ENCODE peak calls at places on chromosomes 3 and 15, in eight cellular contexts. B, V, G, I, Z, F, H and K are unnamed samples.

GRCh38 chr15:90413411-90414379 is 25.7 kb downstream of the IQGAP1 start:
- DNase-seq in F (no peak), G (peak), B (no peak), Z (no peak), H (peak), V (no peak), I (peak), K (no peak)

GRCh38 chr15:94972314-94972713 is 741.0 kb downstream of the MCTP2 start:
- DNase-seq in H (peak), I (no peak), V (no peak), G (peak), Z (peak), F (no peak), B (no peak), K (no peak)

GRCh38 chr3:128993461-128994172 is at the start of gene CFAP92:
- DNase-seq in H (peak), F (no peak), Z (peak), B (peak), V (peak), G (peak), I (peak), K (no peak)

GRCh38 chr15:70306582-70306981 is 208.9 kb upstream of the TLE3 start:
- DNase-seq in H (no peak), V (no peak), B (no peak), G (no peak), F (no peak), Z (no peak), I (no peak), K (no peak)

GRCh38 chr3:149004622-149005021 is 13.3 kb downstream of the GYG1 start:
- DNase-seq in I (peak), F (no peak), G (no peak), B (peak), H (peak), V (no peak), Z (no peak), K (no peak)

GRCh38 chr15:69609176-69609575 is 156.6 kb downstream of the RPLP1 start:
- DNase-seq in H (peak), B (no peak), Z (peak), I (peak), G (no peak), V (no peak), F (no peak), K (peak)

GRCh38 chr3:11583226-11583625 is 60.5 kb downstream of the VGLL4 start:
- DNase-seq in G (peak), B (no peak), H (no peak), V (no peak), I (no peak), Z (no peak), F (no peak), K (no peak)

GRCh38 chr3:23017800-23018199 is 185.3 kb upstream of the UBE2E2 start:
- DNase-seq in B (no peak), I (peak), Z (peak), F (no peak), H (peak), V (no peak), G (peak), K (no peak)

GRCh38 chr15:82919231-82919886 is 33.2 kb downstream of the HOMER2 start:
- DNase-seq in Z (peak), V (peak), F (no peak), G (no peak), B (peak), H (no peak), I (no peak), K (no peak)

GRCh38 chr3:100780223-100780622 is 70.9 kb downstream of the TFG start:
- DNase-seq in I (no peak), Z (no peak), H (peak), V (no peak), G (no peak), B (no peak), F (no peak), K (no peak)

GRCh38 chr15:40108061-40108854 is 421 bp downstream of the BMF start:
- DNase-seq in V (peak), F (no peak), B (peak), Z (peak), G (peak), I (peak), H (peak), K (no peak)

GRCh38 chr15:49023354-49023753 is 22.9 kb downstream of the SECISBP2L start:
- DNase-seq in F (no peak), V (no peak), H (no peak), Z (no peak), G (no peak), B (no peak), I (no peak), K (no peak)

GRCh38 chr3:160374472-160374871 is 24.6 kb downstream of the IFT80 start:
- DNase-seq in Z (no peak), B (no peak), V (no peak), H (peak), G (no peak), I (no peak), F (no peak), K (no peak)

GRCh38 chr3:95227092-95227491 is 1164.2 kb downstream of the NSUN3 start:
- DNase-seq in B (no peak), Z (no peak), V (no peak), F (no peak), G (no peak), I (no peak), H (no peak), K (no peak)

GRCh38 chr15:89395996-89396395 is 61.4 kb upstream of the POLG start:
- DNase-seq in H (no peak), Z (peak), V (no peak), B (no peak), F (no peak), G (no peak), I (no peak), K (no peak)

GRCh38 chr3:25537476-25537875 is 109.4 kb downstream of the RARB start:
- DNase-seq in F (no peak), I (no peak), G (no peak), H (no peak), V (no peak), B (no peak), Z (no peak), K (no peak)

GRCh38 chr3:56055616-56056350 is 412.5 kb downstream of the ERC2 start:
- DNase-seq in F (no peak), B (no peak), V (no peak), Z (no peak), I (no peak), H (no peak), G (no peak), K (no peak)

GRCh38 chr3:119326976-119327375 is 32.8 kb downstream of the ARHGAP31 start:
- DNase-seq in V (no peak), B (no peak), I (no peak), F (no peak), H (no peak), Z (no peak), G (no peak), K (no peak)

GRCh38 chr3:147298511-147298982 is 107.8 kb downstream of the ZIC4 start:
- DNase-seq in H (peak), Z (peak), G (peak), V (no peak), B (no peak), I (peak), F (peak), K (peak)

GRCh38 chr15:94602771-94603474 is 371.6 kb downstream of the MCTP2 start:
- DNase-seq in F (no peak), B (no peak), I (no peak), V (no peak), Z (no peak), G (peak), H (no peak), K (no peak)

GRCh38 chr3:151960956-151961580 is 87.6 kb downstream of the SUCNR1 start:
- DNase-seq in F (peak), B (no peak), G (no peak), Z (no peak), H (no peak), I (no peak), V (no peak), K (no peak)

GRCh38 chr15:71115567-71116351 is 488 bp downstream of the THSD4 start:
- DNase-seq in I (no peak), V (peak), B (peak), H (peak), Z (peak), F (no peak), G (peak), K (no peak)

GRCh38 chr3:100710355-100711198 is 1.3 kb downstream of the TFG start:
- DNase-seq in H (peak), Z (peak), F (no peak), B (no peak), I (peak), G (peak), V (peak), K (peak)

GRCh38 chr3:123843668-123844067 is 40.5 kb downstream of the MYLK start:
- DNase-seq in B (no peak), F (peak), V (no peak), H (peak), G (peak), I (peak), Z (peak), K (peak)

GRCh38 chr15:31083394-31083790 is 18.1 kb downstream of the TRPM1 start:
- DNase-seq in V (peak), I (no peak), F (no peak), H (no peak), Z (no peak), G (no peak), B (no peak), K (no peak)

GRCh38 chr15:67108122-67108871 is 42.9 kb downstream of the SMAD3 start:
- DNase-seq in V (no peak), Z (no peak), G (no peak), I (no peak), F (no peak), H (peak), B (no peak), K (no peak)

GRCh38 chr15:44289352-44289790 is 852 bp downstream of the GOLM2 start:
- DNase-seq in F (no peak), I (peak), V (no peak), Z (no peak), H (peak), B (no peak), G (no peak), K (no peak)

GRCh38 chr3:78912687-78913086 is 855.1 kb downstream of the ROBO1 start:
- DNase-seq in Z (no peak), B (no peak), H (peak), V (no peak), I (no peak), F (no peak), G (peak), K (no peak)

GRCh38 chr15:48084759-48085420 is 35.9 kb upstream of the SLC24A5 start:
- DNase-seq in G (peak), I (peak), Z (peak), B (no peak), V (no peak), H (peak), F (no peak), K (no peak)

GRCh38 chr3:22542311-22542710 is 660.8 kb upstream of the UBE2E2 start:
- DNase-seq in Z (no peak), G (peak), V (no peak), H (peak), F (no peak), I (no peak), B (no peak), K (no peak)

GRCh38 chr3:48269592-48269991 is 28.7 kb downstream of the ZNF589 start:
- DNase-seq in F (no peak), V (no peak), I (no peak), Z (no peak), H (no peak), B (no peak), G (no peak), K (no peak)
- TF ChIP-seq CTCF in F (no peak), V (no peak), I (no peak), Z (no peak), H (no peak), B (no peak), G (no peak), K (no peak)

GRCh38 chr3:106588739-106589138 is 719.9 kb upstream of the CBLB start:
- DNase-seq in Z (peak), V (no peak), H (no peak), F (no peak), I (no peak), B (no peak), G (no peak), K (no peak)
- TF ChIP-seq CTCF in Z (no peak), V (no peak), H (no peak), F (no peak), I (no peak), B (no peak), G (no peak), K (no peak)

DNA sequence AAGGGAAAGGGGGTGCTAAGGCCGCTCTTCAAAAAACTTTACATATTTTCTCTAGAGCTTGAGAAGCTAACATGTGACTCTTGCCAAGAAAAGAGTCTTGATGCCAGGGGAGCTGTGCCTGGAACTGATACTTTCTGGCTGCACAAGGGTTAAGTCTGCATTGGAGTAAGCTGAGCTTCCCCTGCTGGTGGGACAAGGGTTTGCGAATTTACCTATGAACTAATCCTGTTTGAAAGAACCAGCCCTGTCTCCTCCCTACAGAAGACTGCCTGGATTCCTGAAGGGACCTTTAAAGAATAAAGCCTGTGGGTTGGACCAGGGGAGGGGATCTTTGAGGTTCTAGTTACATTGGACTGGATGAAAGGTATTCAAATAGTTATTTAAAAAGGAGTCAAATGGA is 58.3 kb upstream of the EPHA3 start:
- DNase-seq in G (no peak), Z (no peak), B (no peak), I (no peak), H (no peak), V (no peak), F (no peak), K (no peak)
- TF ChIP-seq CTCF in G (no peak), Z (peak), B (no peak), I (peak), H (peak), V (no peak), F (peak), K (peak)

GRCh38 chr3:127228866-127229265 is 35.9 kb downstream of the PRR23E start:
- DNase-seq in F (no peak), I (no peak), G (no peak), Z (no peak), H (no peak), V (no peak), B (no peak), K (no peak)

GRCh38 chr3:127224118-127224517 is 31.2 kb downstream of the PRR23E start:
- DNase-seq in G (no peak), Z (no peak), H (no peak), B (no peak), F (no peak), V (no peak), I (no peak), K (no peak)

GRCh38 chr3:127222664-127223063 is 29.7 kb downstream of the PRR23E start:
- DNase-seq in F (no peak), I (no peak), G (no peak), B (no peak), V (no peak), Z (no peak), H (no peak), K (no peak)

GRCh38 chr3:127226946-127227842 is 34.3 kb downstream of the PRR23E start:
- DNase-seq in I (no peak), Z (peak), F (no peak), H (no peak), G (no peak), V (no peak), B (peak), K (no peak)

GRCh38 chr3:127226451-127226850 is 33.5 kb downstream of the PRR23E start:
- DNase-seq in H (no peak), F (no peak), B (no peak), V (no peak), G (no peak), Z (peak), I (peak), K (no peak)
- TF ChIP-seq CTCF in H (no peak), F (no peak), B (no peak), V (no peak), G (no peak), Z (no peak), I (no peak), K (no peak)

GRCh38 chr15:75891895-75892294 is 11.8 kb upstream of the FBXO22 start:
- DNase-seq in Z (peak), I (peak), B (no peak), F (peak), H (peak), G (peak), V (no peak), K (peak)
- TF ChIP-seq CTCF in Z (no peak), I (no peak), B (no peak), F (no peak), H (no peak), G (no peak), V (no peak), K (no peak)

DNA sequence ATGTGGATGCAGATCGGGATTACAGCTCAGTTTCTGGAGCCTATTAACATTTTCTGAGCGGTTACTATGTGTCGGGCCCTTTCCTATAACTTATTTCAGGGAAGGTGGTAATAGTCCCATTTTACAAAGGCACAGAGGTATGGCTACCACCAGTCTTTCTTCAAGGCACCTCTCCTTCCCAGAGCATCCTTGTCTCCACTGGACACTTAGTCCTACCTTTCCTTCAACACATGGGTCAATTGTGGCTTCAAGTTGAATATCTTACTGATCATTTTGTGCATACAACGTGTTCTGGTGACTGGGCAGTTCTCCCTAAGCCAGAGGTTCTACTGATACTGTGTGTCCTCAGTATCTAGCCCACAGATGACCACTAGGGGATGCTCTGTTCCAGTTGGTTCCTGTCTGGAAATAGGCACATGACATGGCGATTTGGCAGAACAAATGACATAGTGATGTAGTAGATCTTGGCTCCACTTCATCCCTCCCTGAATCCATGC is 60.7 kb upstream of the CMTM8 start:
- DNase-seq in B (no peak), F (no peak), I (peak), G (peak), V (peak), H (peak), Z (peak), K (peak)
- TF ChIP-seq CTCF in B (peak), F (peak), I (peak), G (peak), V (no peak), H (peak), Z (peak), K (peak)

GRCh38 chr3:36707623-36708409 is 56.5 kb downstream of the DCLK3 start:
- DNase-seq in Z (peak), I (peak), F (no peak), G (peak), H (peak), B (no peak), V (no peak), K (peak)
- TF ChIP-seq CTCF in Z (peak), I (peak), F (peak), G (peak), H (peak), B (no peak), V (no peak), K (peak)

GRCh38 chr15:74888716-74889115 is 1.1 kb upstream of the MPI start:
- DNase-seq in G (no peak), V (no peak), B (peak), H (no peak), F (no peak), Z (no peak), I (no peak), K (no peak)

GRCh38 chr15:74892313-74892712 is 2.5 kb downstream of the MPI start:
- DNase-seq in F (no peak), B (peak), I (no peak), H (no peak), V (peak), Z (peak), G (no peak), K (no peak)

GRCh38 chr15:74889390-74889881 is 406 bp upstream of the MPI start:
- DNase-seq in B (peak), Z (no peak), H (peak), V (peak), G (peak), I (peak), F (no peak), K (no peak)

GRCh38 chr15:74891469-74891868 is 1.6 kb downstream of the MPI start:
- DNase-seq in Z (no peak), V (peak), G (no peak), I (no peak), H (no peak), B (no peak), F (no peak), K (no peak)

DNA sequence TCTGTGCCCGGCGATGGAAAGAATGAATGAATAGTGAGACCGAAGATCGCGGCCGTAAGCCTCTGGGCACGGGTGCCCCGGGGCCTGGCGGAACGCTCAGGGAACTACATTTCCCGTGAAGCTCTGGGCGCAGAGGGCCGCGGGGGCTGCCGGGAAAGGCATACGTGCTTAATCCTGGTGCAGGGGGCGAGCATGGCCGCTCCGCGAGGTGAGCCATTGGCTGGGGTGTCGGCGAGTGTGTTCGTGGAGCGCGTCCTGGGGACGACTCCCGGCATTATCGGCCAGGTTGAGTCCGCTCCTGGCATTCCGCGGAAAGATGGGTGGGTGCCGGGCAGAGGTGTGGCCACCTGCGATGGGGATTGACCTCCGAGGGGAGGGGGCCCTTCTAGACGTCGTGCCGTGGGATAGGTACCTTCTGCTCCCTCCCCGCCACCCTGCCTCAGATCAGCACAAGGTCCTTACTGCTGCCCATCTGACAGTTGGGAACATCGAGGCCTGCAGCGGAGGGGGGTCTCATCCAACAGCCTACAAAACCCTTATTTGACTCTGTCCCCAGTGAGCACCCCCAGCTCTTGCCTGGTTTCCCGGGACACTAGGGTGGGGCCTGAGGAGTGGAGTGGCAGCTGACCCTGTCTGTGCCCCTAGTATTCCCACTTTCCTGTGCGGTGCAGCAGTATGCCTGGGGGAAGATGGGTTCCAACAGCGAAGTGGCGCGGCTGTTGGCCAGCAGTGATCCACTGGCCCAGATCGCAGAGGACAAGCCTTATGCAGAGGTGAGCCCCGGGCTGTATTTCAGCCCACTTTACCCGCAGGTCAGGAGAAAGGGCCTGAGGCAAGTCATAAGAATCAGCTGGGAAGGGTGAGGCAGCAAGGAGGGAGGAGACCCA is at the start of gene MPI:
- DNase-seq in I (peak), H (peak), V (peak), B (peak), F (no peak), G (peak), Z (peak), K (no peak)
- TF ChIP-seq CTCF in I (no peak), H (no peak), V (no peak), B (peak), F (no peak), G (no peak), Z (no peak), K (no peak)

GRCh38 chr3:150094150-150094932 is 123.6 kb upstream of the PFN2 start:
- DNase-seq in G (no peak), V (no peak), H (peak), Z (peak), F (no peak), I (peak), B (peak), K (no peak)
- TF ChIP-seq CTCF in G (no peak), V (no peak), H (no peak), Z (no peak), F (no peak), I (no peak), B (no peak), K (no peak)